ENCODE peak calls at places on chromosomes 16 and 17, in four cellular contexts. Z is KG1, D is neural progenitor cell, T is kidney epithelial cell. Q is an unnamed sample.

GRCh38 chr17:78123258-78123929 is 5.2 kb downstream of the TMC6 start:
- DNase-seq in D (no peak), T (no peak), Z (no peak), Q (no peak)

GRCh38 chr17:12421646-12422306 is 243.9 kb upstream of the MYOCD start:
- DNase-seq in T (no peak), Z (no peak), D (peak), Q (no peak)

GRCh38 chr16:59373632-59374031 is 639.5 kb upstream of the GOT2 start:
- DNase-seq in Z (no peak), D (no peak), T (no peak), Q (no peak)

GRCh38 chr17:55246583-55246982 is 18.2 kb upstream of the HLF start:
- DNase-seq in T (no peak), D (no peak), Z (no peak), Q (no peak)

GRCh38 chr17:44878627-44879221 is 20.5 kb downstream of the EFTUD2 start:
- DNase-seq in T (no peak), Z (no peak), D (peak), Q (peak)

GRCh38 chr16:54517181-54517580 is 230.6 kb upstream of the IRX3 start:
- DNase-seq in D (no peak), Z (no peak), T (no peak), Q (no peak)

GRCh38 chr17:16013943-16014407 is 14.4 kb downstream of the TTC19 start:
- DNase-seq in T (no peak), D (peak), Z (no peak), Q (peak)

GRCh38 chr17:54968954-54969400 is 412 bp downstream of the STXBP4 start:
- DNase-seq in D (no peak), T (no peak), Z (no peak), Q (no peak)

GRCh38 chr16:2934450-2934849 is 22.7 kb downstream of the FLYWCH1 start:
- DNase-seq in T (no peak), Z (no peak), D (no peak), Q (no peak)

GRCh38 chr17:75783803-75784472 is 668 bp upstream of the UNK start:
- DNase-seq in Z (no peak), D (peak), T (no peak), Q (peak)

GRCh38 chr16:89925596-89926079 is 2.5 kb downstream of the TUBB3 start:
- DNase-seq in Z (no peak), T (no peak), D (peak), Q (peak)

GRCh38 chr17:36869856-36870617 is 67.2 kb upstream of the LHX1 start:
- DNase-seq in D (no peak), T (no peak), Z (no peak), Q (peak)

GRCh38 chr17:79838541-79839274 is 532 bp downstream of the CBX4 start:
- DNase-seq in T (no peak), Z (peak), D (peak), Q (peak)

GRCh38 chr17:28500712-28501379 is 5.3 kb upstream of the FOXN1 start:
- DNase-seq in D (peak), Z (no peak), T (no peak), Q (no peak)

GRCh38 chr16:11734653-11735043 is 8.0 kb downstream of the TXNDC11 start:
- DNase-seq in D (no peak), Z (no peak), T (no peak), Q (no peak)

GRCh38 chr16:2022723-2023097 is 3.1 kb downstream of the NPW start:
- DNase-seq in Z (no peak), D (peak), T (no peak), Q (peak)

GRCh38 chr16:81901483-81901882 is 109.8 kb downstream of the SDR42E1 start:
- DNase-seq in T (no peak), Z (no peak), D (no peak), Q (no peak)

GRCh38 chr16:30775131-30775380 is 11.9 kb downstream of the ZNF629 start:
- DNase-seq in Z (no peak), T (no peak), D (no peak), Q (no peak)

GRCh38 chr16:72858611-72859493 is 189.1 kb downstream of the ZFHX3 start:
- DNase-seq in Z (no peak), T (no peak), D (no peak), Q (no peak)

GRCh38 chr17:5500247-5500803 is 14.0 kb downstream of the MIS12 start:
- DNase-seq in D (no peak), T (no peak), Z (no peak), Q (no peak)

GRCh38 chr17:82049521-82049971 is 2.1 kb downstream of the RFNG start:
- DNase-seq in D (no peak), T (no peak), Z (no peak), Q (no peak)

GRCh38 chr17:76260669-76261068 is 4.5 kb upstream of the UBALD2 start:
- DNase-seq in T (no peak), D (no peak), Z (no peak), Q (no peak)

GRCh38 chr16:81505011-81505660 is 60.5 kb downstream of the CMIP start:
- DNase-seq in Z (no peak), D (no peak), T (no peak), Q (peak)

GRCh38 chr17:45050680-45051059 is 762 bp downstream of the DCAKD start:
- DNase-seq in D (peak), T (no peak), Z (no peak), Q (peak)

GRCh38 chr17:37047631-37048104 is 98.9 kb downstream of the AATF start:
- DNase-seq in T (peak), D (peak), Z (peak), Q (peak)

GRCh38 chr16:73232555-73233422 is 184.9 kb upstream of the ZFHX3 start:
- DNase-seq in T (peak), D (no peak), Z (no peak), Q (no peak)

GRCh38 chr16:58494981-58495860 is 4.7 kb upstream of the NDRG4 start:
- DNase-seq in T (peak), Z (no peak), D (peak), Q (peak)

GRCh38 chr17:31533546-31534155 is 142.2 kb downstream of the RAB11FIP4 start:
- DNase-seq in Z (no peak), D (peak), T (peak), Q (peak)

GRCh38 chr16:19417640-19418039 is at the start of gene TMC5:
- DNase-seq in T (no peak), Z (no peak), D (no peak), Q (no peak)

GRCh38 chr16:66397736-66398433 is 29.2 kb upstream of the BEAN1 start:
- DNase-seq in D (no peak), Z (no peak), T (no peak), Q (no peak)

GRCh38 chr17:2853111-2853721 is 57.0 kb downstream of the RAP1GAP2 start:
- DNase-seq in T (no peak), Z (no peak), D (peak), Q (peak)

GRCh38 chr17:8163978-8164814 is 1.4 kb upstream of the VAMP2 start:
- DNase-seq in D (no peak), Z (peak), T (no peak), Q (peak)

Q was measured in GM23338.